ENCODE peak calls at places on chromosomes 4 and X, in nine cellular contexts. E is A549, D is body of pancreas, N is right lobe of liver, G is HCT116, J is transverse colon, K is IMR-90, F is uterus, V is stomach. P is an unnamed sample.

GRCh38 chr4:109735566-109736454 is 5.9 kb upstream of the PLA2G12A start:
- DNase-seq in E (no peak), D (peak; percentile 81), N (no peak), G (no peak), J (peak; percentile 31), K (peak; percentile 50), F (no peak), V (no peak), P (no peak)

GRCh38 chr4:121377065-121377464 is 3.8 kb downstream of the QRFPR start:
- DNase-seq in E (no peak), D (no peak), N (no peak), G (no peak), J (no peak), K (no peak), F (no peak), V (no peak), P (no peak)

GRCh38 chr4:148443550-148444295 is 1.5 kb upstream of the NR3C2 start:
- DNase-seq in E (no peak), D (peak; percentile 59), N (peak; percentile 64), G (no peak), J (peak; percentile 40), K (no peak), F (peak; percentile 58), V (peak; percentile 44), P (no peak)

GRCh38 chrX:19679787-19680186 is 164.5 kb upstream of the MAP3K15 start:
- DNase-seq in E (no peak), D (no peak), N (no peak), G (no peak), J (no peak), K (no peak), F (no peak), V (no peak), P (no peak)

GRCh38 chrX:132965461-132965860 is 7.0 kb upstream of the HS6ST2 start:
- DNase-seq in E (no peak), D (no peak), N (no peak), G (no peak), J (no peak), K (no peak), F (no peak), V (no peak), P (no peak)

GRCh38 chr4:182212211-182212761 is 30.9 kb upstream of the TENM3 start:
- DNase-seq in E (no peak), D (no peak), N (no peak), G (no peak), J (no peak), K (peak; percentile 65), F (no peak), V (no peak), P (no peak)

GRCh38 chrX:37553476-37553875 is 18.0 kb upstream of the LANCL3 start:
- DNase-seq in E (no peak), D (no peak), N (no peak), G (no peak), J (no peak), K (no peak), F (no peak), V (no peak), P (no peak)

GRCh38 chr4:173919861-173920260 is 363.6 kb downstream of the FBXO8 start:
- DNase-seq in E (no peak), D (no peak), N (no peak), G (no peak), J (no peak), K (no peak), F (no peak), V (no peak), P (no peak)

GRCh38 chr4:151029537-151029936 is 14.5 kb upstream of the LRBA start:
- DNase-seq in E (no peak), D (no peak), N (no peak), G (no peak), J (no peak), K (no peak), F (no peak), V (no peak), P (no peak)

GRCh38 chr4:127975121-127975770 is 10.0 kb downstream of the ABHD18 start:
- DNase-seq in E (peak; percentile 77), D (no peak), N (no peak), G (no peak), J (no peak), K (peak; percentile 82), F (no peak), V (no peak), P (no peak)

GRCh38 chrX:18721683-18722499 is 14.4 kb downstream of the PPEF1 start:
- DNase-seq in E (no peak), D (no peak), N (no peak), G (no peak), J (no peak), K (no peak), F (no peak), V (no peak), P (no peak)

GRCh38 chr4:41514765-41515481 is 23.0 kb upstream of the LIMCH1 start:
- DNase-seq in E (no peak), D (no peak), N (no peak), G (no peak), J (no peak), K (no peak), F (no peak), V (no peak), P (no peak)

GRCh38 chr4:121182296-121182695 is 18.2 kb upstream of the TNIP3 start:
- DNase-seq in E (no peak), D (no peak), N (no peak), G (no peak), J (no peak), K (peak; percentile 33), F (no peak), V (no peak), P (no peak)

GRCh38 chr4:146545102-146545501 is 23.4 kb upstream of the SLC10A7 start:
- DNase-seq in E (peak; percentile 33), D (no peak), N (no peak), G (no peak), J (no peak), K (peak; percentile 29), F (no peak), V (no peak), P (no peak)

GRCh38 chr4:42653606-42654560 is 3.0 kb downstream of the ATP8A1 start:
- DNase-seq in E (no peak), D (peak; percentile 23), N (no peak), G (no peak), J (no peak), K (no peak), F (no peak), V (peak; percentile 31), P (no peak)

GRCh38 chrX:69165116-69165651 is at the start of gene PJA1:
- DNase-seq in E (peak; percentile 54), D (peak; percentile 75), N (peak; percentile 77), G (no peak), J (peak; percentile 73), K (peak; percentile 57), F (peak; percentile 73), V (peak; percentile 69), P (peak; percentile 69)

GRCh38 chrX:40282901-40283674 is 185.3 kb upstream of the BCOR start:
- DNase-seq in E (no peak), D (no peak), N (no peak), G (no peak), J (no peak), K (peak; percentile 6), F (peak; percentile 28), V (no peak), P (no peak)

GRCh38 chr4:80206541-80207171 is 9.4 kb downstream of the PRDM8 start:
- DNase-seq in E (no peak), D (no peak), N (no peak), G (no peak), J (no peak), K (peak; percentile 60), F (no peak), V (no peak), P (no peak)

GRCh38 chrX:70171636-70172035 is 5.6 kb upstream of the DGAT2L6 start:
- DNase-seq in E (no peak), D (no peak), N (no peak), G (no peak), J (no peak), K (peak; percentile 21), F (no peak), V (no peak), P (no peak)

GRCh38 chr4:13678186-13678924 is 50.8 kb upstream of the BOD1L1 start:
- DNase-seq in E (no peak), D (no peak), N (peak; percentile 28), G (no peak), J (no peak), K (no peak), F (no peak), V (no peak), P (no peak)

GRCh38 chr4:127214001-127214400 is 418.8 kb upstream of the INTU start:
- DNase-seq in E (no peak), D (no peak), N (no peak), G (no peak), J (no peak), K (no peak), F (no peak), V (no peak), P (no peak)

GRCh38 chrX:128781506-128781905 is 729.3 kb upstream of the ACTRT1 start:
- DNase-seq in E (peak; percentile 44), D (peak; percentile 39), N (no peak), G (no peak), J (peak; percentile 48), K (no peak), F (no peak), V (peak; percentile 40), P (peak; percentile 6)

GRCh38 chr4:32169841-32170240 is 1449.7 kb downstream of the PCDH7 start:
- DNase-seq in E (no peak), D (no peak), N (no peak), G (no peak), J (no peak), K (no peak), F (no peak), V (no peak), P (no peak)

GRCh38 chr4:75514131-75514948 is at the start of the genes RCHY1 and THAP6:
- DNase-seq in E (peak; percentile 94), D (peak; percentile 96), N (peak; percentile 96), G (peak; percentile 96), J (peak; percentile 97), K (peak; percentile 93), F (peak; percentile 93), V (peak; percentile 96), P (peak; percentile 41)
- TF ChIP-seq POLR2A in E (peak; percentile 68), D (peak; percentile 94), N (peak; percentile 85), G (peak; percentile 66), J (peak; percentile 95), K (peak; percentile 93), F (peak; percentile 51), V (peak; percentile 66), P (peak; percentile 85)

GRCh38 chrX:54808605-54809483 is 1.3 kb downstream of the MAGED2 start:
- DNase-seq in E (peak; percentile 97), D (peak; percentile 95), N (peak; percentile 92), G (peak; percentile 87), J (peak; percentile 94), K (peak; percentile 96), F (peak; percentile 95), V (peak; percentile 93), P (peak; percentile 41)
- TF ChIP-seq POLR2A in E (no peak), D (no peak), N (no peak), G (no peak), J (no peak), K (no peak), F (no peak), V (no peak), P (peak; percentile 11)

GRCh38 chrX:12955882-12956703 is 18.8 kb upstream of the TMSB4X start:
- DNase-seq in E (peak; percentile 50), D (peak; percentile 29), N (peak; percentile 56), G (peak; percentile 46), J (peak; percentile 69), K (peak; percentile 84), F (peak; percentile 56), V (peak; percentile 63), P (no peak)
- TF ChIP-seq POLR2A in E (no peak), D (no peak), N (no peak), G (peak; percentile 3), J (no peak), K (no peak), F (no peak), V (no peak), P (peak; percentile 19)

GRCh38 chrX:47543496-47543895 is 17.5 kb upstream of the ARAF start:
- DNase-seq in E (no peak), D (no peak), N (no peak), G (no peak), J (no peak), K (no peak), F (no peak), V (no peak), P (no peak)
- TF ChIP-seq POLR2A in E (no peak), D (no peak), N (no peak), G (no peak), J (no peak), K (no peak), F (no peak), V (no peak), P (no peak)